ENCODE peak calls at places on chromosome 12, in five cellular contexts. Q is heart left ventricle, G is kidney, O is IMR-90, S is H9. N is an unnamed sample.

GRCh38 chr12:89574736-89575208 is 48.9 kb upstream of the POC1B start:
- DNase-seq in O (peak; percentile 75), S (no peak), G (no peak), Q (peak; percentile 23), N (no peak)

GRCh38 chr12:20448781-20449180 is 80.4 kb downstream of the PDE3A start:
- DNase-seq in S (no peak), G (no peak), O (no peak), Q (no peak), N (no peak)

GRCh38 chr12:53726342-53726741 is 910 bp downstream of the CALCOCO1 start:
- DNase-seq in S (no peak), O (no peak), G (no peak), Q (no peak), N (peak; percentile 33)

GRCh38 chr12:40390980-40391379 is 166.2 kb downstream of the LRRK2 start:
- DNase-seq in O (no peak), G (no peak), S (no peak), Q (no peak), N (no peak)

GRCh38 chr12:17642340-17642650 is 447.7 kb downstream of the RERGL start:
- DNase-seq in Q (no peak), O (no peak), G (no peak), S (no peak), N (no peak)

GRCh38 chr12:88993655-88994054 is 358.6 kb downstream of the DUSP6 start:
- DNase-seq in G (no peak), O (peak; percentile 83), Q (no peak), S (no peak), N (no peak)

GRCh38 chr12:3135522-3136461 is 58.6 kb downstream of the TSPAN9 start:
- DNase-seq in S (peak; percentile 85), Q (no peak), G (no peak), O (peak; percentile 80), N (no peak)

GRCh38 chr12:110200124-110200417 is 75.9 kb downstream of the IFT81 start:
- DNase-seq in S (no peak), G (no peak), O (peak; percentile 15), Q (no peak), N (no peak)

GRCh38 chr12:124916370-124917134 is 2.1 kb upstream of the UBC start:
- DNase-seq in S (no peak), G (no peak), O (peak; percentile 93), Q (peak; percentile 76), N (peak; percentile 71)

GRCh38 chr12:117067016-117067415 is 32.2 kb downstream of the TESC start:
- DNase-seq in O (no peak), G (no peak), Q (no peak), S (no peak), N (no peak)

GRCh38 chr12:91778938-91779400 is 366.7 kb downstream of the BTG1 start:
- DNase-seq in S (no peak), G (no peak), O (peak; percentile 88), Q (peak; percentile 8), N (no peak)

GRCh38 chr12:1744932-1745331 is 54.1 kb downstream of the ADIPOR2 start:
- DNase-seq in S (no peak), O (peak; percentile 35), Q (no peak), G (no peak), N (no peak)

GRCh38 chr12:93686572-93687365 is 9.6 kb downstream of the CRADD start:
- DNase-seq in S (no peak), O (no peak), Q (no peak), G (no peak), N (no peak)

GRCh38 chr12:66945189-66945817 is 266.4 kb upstream of the GRIP1 start:
- DNase-seq in Q (no peak), S (no peak), G (no peak), O (no peak), N (no peak)

GRCh38 chr12:116159175-116159574 is 118.3 kb downstream of the MED13L start:
- DNase-seq in S (no peak), O (peak; percentile 77), Q (no peak), G (no peak), N (no peak)

GRCh38 chr12:109544955-109545531 is 28.3 kb downstream of the MMAB start:
- DNase-seq in S (no peak), O (peak; percentile 37), Q (no peak), G (no peak), N (no peak)

GRCh38 chr12:49019435-49020317 is 1.1 kb upstream of the PRKAG1 start:
- DNase-seq in O (peak; percentile 23), G (no peak), Q (no peak), S (peak; percentile 75), N (no peak)

GRCh38 chr12:21642707-21643389 is 14.8 kb downstream of the LDHB start:
- DNase-seq in Q (no peak), G (no peak), O (peak; percentile 31), S (no peak), N (no peak)

GRCh38 chr12:4997939-4998338 is 45.7 kb upstream of the KCNA5 start:
- DNase-seq in G (no peak), S (no peak), O (peak; percentile 83), Q (no peak), N (no peak)

GRCh38 chr12:48961331-48961730 is 4.0 kb upstream of the ARF3 start:
- DNase-seq in Q (no peak), G (no peak), O (no peak), S (no peak), N (no peak)

GRCh38 chr12:116540617-116541152 is 18.5 kb upstream of the MAP1LC3B2 start:
- DNase-seq in G (no peak), Q (no peak), S (no peak), O (no peak), N (no peak)

GRCh38 chr12:132535046-132535445 is 45.1 kb downstream of the FBRSL1 start:
- DNase-seq in S (no peak), Q (no peak), O (no peak), G (no peak), N (no peak)
- H3K9me3 ChIP-seq in S (peaks cover 56% of the 10 kb centered on the region), Q (no peaks in the 10 kb centered on the region), O (no peaks in the 10 kb centered on the region), G (no peaks in the 10 kb centered on the region), N (no peaks in the 10 kb centered on the region)

GRCh38 chr12:11754256-11754655 is 104.8 kb downstream of the ETV6 start:
- DNase-seq in S (no peak), Q (no peak), O (no peak), G (no peak), N (no peak)
- H3K4me1 ChIP-seq in S (peaks cover 16% of the 10 kb centered on the region), Q (peaks cover 22% of the 10 kb centered on the region), O (peaks cover 15% of the 10 kb centered on the region), G (peaks cover 9% of the 10 kb centered on the region), N (peaks cover 98% of the 10 kb centered on the region)

DNA sequence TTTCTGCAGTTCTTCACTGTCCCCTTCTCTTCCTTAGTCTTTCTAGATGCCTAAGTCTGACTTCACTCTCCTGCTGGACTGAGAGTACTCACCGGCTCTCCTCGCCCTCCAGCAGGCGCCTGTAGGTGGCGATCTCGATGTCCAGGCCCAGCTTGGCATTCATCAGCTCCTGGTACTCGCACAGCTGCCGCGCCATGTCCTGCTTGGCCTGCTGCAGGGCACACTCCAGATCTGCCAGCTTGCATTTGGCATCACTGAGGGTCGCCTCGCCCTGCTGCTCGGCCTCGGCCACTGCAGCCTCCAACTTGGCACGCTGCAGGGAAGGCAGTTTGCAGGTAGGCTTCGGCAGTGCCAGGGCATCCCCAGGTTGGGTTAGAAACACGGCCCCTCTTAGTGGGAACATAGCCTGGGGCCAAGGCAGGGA is 5.2 kb downstream of the KRT84 start:
- DNase-seq in G (no peak), O (no peak), S (peak; percentile 81), Q (peak; percentile 44), N (no peak)
- TF ChIP-seq CTCF in G (peak; percentile 29), O (peak; percentile 40), S (peak; percentile 69), Q (peak; percentile 22), N (no peak)

GRCh38 chr12:23795494-23795893 is 154.0 kb downstream of the SOX5 start:
- DNase-seq in S (no peak), Q (no peak), G (no peak), O (no peak), N (no peak)
- H3K9me3 ChIP-seq in S (no peaks in the 10 kb centered on the region), Q (no peaks in the 10 kb centered on the region), G (no peaks in the 10 kb centered on the region), O (no peaks in the 10 kb centered on the region), N (no peaks in the 10 kb centered on the region)

DNA sequence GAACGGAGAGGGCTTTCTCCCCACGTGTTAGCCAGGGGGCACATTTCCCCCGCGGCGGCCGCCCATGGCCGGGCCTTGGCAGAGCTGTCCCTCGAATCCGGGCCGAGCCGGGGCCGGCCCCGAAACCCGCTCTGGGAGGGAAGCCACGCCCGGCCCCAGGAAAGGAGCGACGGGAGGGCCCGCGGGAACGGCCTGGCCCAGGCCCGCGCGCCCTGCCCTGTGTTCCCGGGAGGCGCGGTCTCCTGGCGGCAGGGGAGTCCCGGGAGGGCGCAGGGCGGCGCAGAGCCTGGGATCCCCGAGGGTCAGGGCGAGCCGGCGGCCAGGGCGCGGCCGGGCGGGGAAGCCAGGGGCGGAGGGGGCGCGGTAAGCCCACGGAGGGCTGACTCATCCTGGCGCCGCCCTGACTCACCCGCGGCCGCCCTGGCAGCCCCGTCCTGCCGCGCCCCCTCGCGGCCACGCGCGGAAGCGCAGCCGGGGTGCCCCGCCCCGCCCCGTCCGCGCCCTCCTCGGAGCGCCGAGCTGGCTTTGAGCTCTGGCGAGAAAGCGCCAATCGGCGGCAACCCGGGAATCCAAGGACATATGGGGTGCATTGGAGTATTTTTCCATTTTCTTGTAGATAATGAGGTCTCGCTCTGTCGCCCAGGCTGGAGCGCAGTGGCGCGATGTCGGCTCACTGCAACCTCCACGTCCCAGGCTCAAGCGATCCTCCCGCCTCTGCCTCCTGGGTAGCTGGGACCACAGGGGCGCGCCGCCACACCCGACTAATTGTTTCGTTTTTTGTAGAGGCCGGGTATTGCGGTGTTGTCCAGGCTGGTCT is 31.8 kb upstream of the PLEKHG6 start:
- DNase-seq in Q (peak; percentile 89), O (peak; percentile 74), S (peak; percentile 90), G (peak; percentile 96), N (peak; percentile 96)
- H3K4me1 ChIP-seq in Q (peaks cover 30% of the 10 kb centered on the region), O (peaks cover 31% of the 10 kb centered on the region), S (peaks cover 16% of the 10 kb centered on the region), G (peaks cover 13% of the 10 kb centered on the region), N (peaks cover 32% of the 10 kb centered on the region)

DNA sequence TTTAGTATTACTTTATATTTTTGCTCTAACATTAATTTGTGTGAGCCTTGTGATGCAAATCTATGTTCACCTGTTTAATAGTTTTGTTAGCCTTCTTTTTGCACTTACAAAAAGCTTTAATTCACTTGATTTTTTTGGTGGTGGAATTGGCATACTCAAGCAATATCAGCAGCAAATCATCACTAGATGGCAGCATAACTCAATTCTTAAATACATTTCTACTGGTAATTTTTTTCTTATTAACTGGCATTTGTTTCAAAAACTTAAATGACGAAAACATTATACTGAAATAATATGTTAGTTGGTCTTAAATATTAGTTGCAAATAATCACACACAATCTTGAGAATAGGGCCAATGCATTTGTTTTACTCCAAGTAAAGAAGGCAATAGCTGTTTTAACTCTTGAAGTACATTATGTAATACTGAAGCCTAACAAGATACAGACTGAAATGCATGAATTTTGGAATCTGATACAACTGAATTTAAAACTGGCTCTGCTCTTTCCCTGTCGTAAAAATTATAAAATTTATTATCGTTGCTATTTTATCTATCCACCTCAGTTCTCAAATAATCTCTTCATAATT is 151.5 kb downstream of the ATXN7L3B start:
- DNase-seq in S (no peak), O (peak; percentile 69), G (no peak), Q (no peak), N (no peak)
- TF ChIP-seq CTCF in S (peak; percentile 76), O (peak; percentile 63), G (peak; percentile 58), Q (peak; percentile 34), N (no peak)

GRCh38 chr12:60335765-60336164 is 739.9 kb downstream of the SLC16A7 start:
- DNase-seq in O (peak; percentile 67), S (no peak), Q (no peak), G (no peak), N (no peak)
- H3K9me3 ChIP-seq in O (no peaks in the 10 kb centered on the region), S (no peaks in the 10 kb centered on the region), Q (no peaks in the 10 kb centered on the region), G (no peaks in the 10 kb centered on the region), N (no peaks in the 10 kb centered on the region)

DNA sequence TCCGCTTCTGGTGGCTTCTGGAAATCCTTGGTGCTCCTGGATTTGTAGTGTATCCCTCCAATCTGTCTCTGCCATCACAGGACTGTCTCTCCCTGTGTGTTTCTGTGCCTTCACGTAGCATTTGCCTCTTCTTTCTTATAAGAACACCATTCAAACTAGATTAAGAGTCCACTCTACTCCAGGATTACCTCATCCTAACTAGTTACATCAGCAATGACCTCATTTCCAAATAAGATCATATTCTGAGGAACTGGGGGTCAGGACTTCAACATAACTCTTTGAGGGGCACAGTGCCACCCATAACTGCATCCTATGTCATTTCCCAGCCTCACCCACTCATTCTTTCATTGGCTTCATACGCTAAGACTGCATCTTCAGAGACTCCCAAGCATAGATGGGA is 106.2 kb downstream of the NT5DC3 start:
- DNase-seq in S (no peak), O (no peak), G (no peak), Q (no peak), N (no peak)
- H3K4me1 ChIP-seq in S (no peaks in the 10 kb centered on the region), O (no peaks in the 10 kb centered on the region), G (no peaks in the 10 kb centered on the region), Q (no peaks in the 10 kb centered on the region), N (no peaks in the 10 kb centered on the region)